ENCODE peak calls at places on chromosomes 13 and 19, in six cellular contexts. One of them, this sample, is unnamed.

GRCh38 chr19:49812997-49813861 is at the start of gene FUZ:
- DNase-seq in tibial nerve: peak; percentile 97
- DNase-seq in neural crest cell: peak; percentile 86
- DNase-seq in endothelial cell of umbilical vein: peak; percentile 99
- DNase-seq in retinal pigment epithelial cell: peak; percentile 97
- DNase-seq in body of pancreas: peak; percentile 99
- DNase-seq in this sample: peak; percentile 98

GRCh38 chr19:44750713-44751112 is 2.2 kb downstream of the BCL3 start:
- DNase-seq in tibial nerve: no peak
- DNase-seq in neural crest cell: no peak
- DNase-seq in endothelial cell of umbilical vein: no peak
- DNase-seq in retinal pigment epithelial cell: no peak
- DNase-seq in body of pancreas: no peak
- DNase-seq in this sample: no peak

GRCh38 chr19:42081584-42082258 is 5.8 kb downstream of the ZNF574 start:
- DNase-seq in tibial nerve: no peak
- DNase-seq in neural crest cell: no peak
- DNase-seq in endothelial cell of umbilical vein: peak; percentile 64
- DNase-seq in retinal pigment epithelial cell: no peak
- DNase-seq in body of pancreas: peak; percentile 43
- DNase-seq in this sample: peak; percentile 62

GRCh38 chr13:50969691-50970090 is 60.1 kb downstream of the RNASEH2B start:
- DNase-seq in tibial nerve: no peak
- DNase-seq in neural crest cell: no peak
- DNase-seq in endothelial cell of umbilical vein: no peak
- DNase-seq in retinal pigment epithelial cell: no peak
- DNase-seq in body of pancreas: no peak
- DNase-seq in this sample: peak; percentile 34

GRCh38 chr19:42038675-42039074 is 31.3 kb downstream of the GRIK5 start:
- DNase-seq in tibial nerve: no peak
- DNase-seq in neural crest cell: no peak
- DNase-seq in endothelial cell of umbilical vein: no peak
- DNase-seq in retinal pigment epithelial cell: no peak
- DNase-seq in body of pancreas: no peak
- DNase-seq in this sample: no peak

GRCh38 chr13:26601669-26602068 is 44.2 kb downstream of the WASF3 start:
- DNase-seq in tibial nerve: no peak
- DNase-seq in neural crest cell: no peak
- DNase-seq in endothelial cell of umbilical vein: peak; percentile 79
- DNase-seq in retinal pigment epithelial cell: no peak
- DNase-seq in body of pancreas: no peak
- DNase-seq in this sample: peak; percentile 40

GRCh38 chr13:51235186-51235585 is 13.0 kb downstream of the FAM124A start:
- DNase-seq in tibial nerve: no peak
- DNase-seq in neural crest cell: no peak
- DNase-seq in endothelial cell of umbilical vein: peak; percentile 37
- DNase-seq in retinal pigment epithelial cell: no peak
- DNase-seq in body of pancreas: no peak
- DNase-seq in this sample: no peak

GRCh38 chr13:39684531-39685137 is 29.2 kb downstream of the COG6 start:
- DNase-seq in tibial nerve: no peak
- DNase-seq in neural crest cell: no peak
- DNase-seq in endothelial cell of umbilical vein: peak; percentile 54
- DNase-seq in retinal pigment epithelial cell: peak; percentile 15
- DNase-seq in body of pancreas: no peak
- DNase-seq in this sample: peak; percentile 66

GRCh38 chr13:52162279-52163101 is 3.1 kb upstream of the NEK3 start:
- DNase-seq in tibial nerve: no peak
- DNase-seq in neural crest cell: no peak
- DNase-seq in endothelial cell of umbilical vein: peak; percentile 94
- DNase-seq in retinal pigment epithelial cell: peak; percentile 39
- DNase-seq in body of pancreas: no peak
- DNase-seq in this sample: peak; percentile 72

GRCh38 chr19:30522359-30522758 is 150.2 kb downstream of the ZNF536 start:
- DNase-seq in tibial nerve: no peak
- DNase-seq in neural crest cell: no peak
- DNase-seq in endothelial cell of umbilical vein: no peak
- DNase-seq in retinal pigment epithelial cell: no peak
- DNase-seq in body of pancreas: no peak
- DNase-seq in this sample: no peak

GRCh38 chr13:110506859-110507566 is 54.5 kb downstream of the RAB20 start:
- DNase-seq in tibial nerve: peak; percentile 30
- DNase-seq in neural crest cell: no peak
- DNase-seq in endothelial cell of umbilical vein: peak; percentile 18
- DNase-seq in retinal pigment epithelial cell: peak; percentile 81
- DNase-seq in body of pancreas: peak; percentile 95
- DNase-seq in this sample: peak; percentile 71

GRCh38 chr19:46614114-46614701 is 10.7 kb downstream of the PTGIR start:
- DNase-seq in tibial nerve: peak; percentile 91
- DNase-seq in neural crest cell: peak; percentile 93
- DNase-seq in endothelial cell of umbilical vein: peak; percentile 73
- DNase-seq in retinal pigment epithelial cell: no peak
- DNase-seq in body of pancreas: peak; percentile 86
- DNase-seq in this sample: peak; percentile 90

GRCh38 chr13:56755181-56755580 is 385.5 kb upstream of the PRR20A start:
- DNase-seq in tibial nerve: no peak
- DNase-seq in neural crest cell: no peak
- DNase-seq in endothelial cell of umbilical vein: peak; percentile 84
- DNase-seq in retinal pigment epithelial cell: peak; percentile 12
- DNase-seq in body of pancreas: no peak
- DNase-seq in this sample: peak; percentile 21

GRCh38 chr13:40813662-40814454 is 24.4 kb downstream of the SLC25A15 start:
- DNase-seq in tibial nerve: no peak
- DNase-seq in neural crest cell: no peak
- DNase-seq in endothelial cell of umbilical vein: peak; percentile 16
- DNase-seq in retinal pigment epithelial cell: no peak
- DNase-seq in body of pancreas: peak; percentile 30
- DNase-seq in this sample: peak; percentile 43

GRCh38 chr13:114115191-114115671 is 17.2 kb downstream of the RASA3 start:
- DNase-seq in tibial nerve: no peak
- DNase-seq in neural crest cell: no peak
- DNase-seq in endothelial cell of umbilical vein: peak; percentile 83
- DNase-seq in retinal pigment epithelial cell: no peak
- DNase-seq in body of pancreas: peak; percentile 65
- DNase-seq in this sample: peak; percentile 72

GRCh38 chr13:26257049-26257448 is 3.1 kb downstream of the CDK8 start:
- DNase-seq in tibial nerve: no peak
- DNase-seq in neural crest cell: no peak
- DNase-seq in endothelial cell of umbilical vein: no peak
- DNase-seq in retinal pigment epithelial cell: no peak
- DNase-seq in body of pancreas: no peak
- DNase-seq in this sample: no peak

GRCh38 chr19:7620442-7621412 is 8.6 kb downstream of the XAB2 start:
- DNase-seq in tibial nerve: no peak
- DNase-seq in neural crest cell: no peak
- DNase-seq in endothelial cell of umbilical vein: no peak
- DNase-seq in retinal pigment epithelial cell: no peak
- DNase-seq in body of pancreas: no peak
- DNase-seq in this sample: no peak

GRCh38 chr19:6459356-6460098 is at the start of gene SLC25A23:
- DNase-seq in tibial nerve: peak; percentile 44
- DNase-seq in neural crest cell: peak; percentile 68
- DNase-seq in endothelial cell of umbilical vein: peak; percentile 75
- DNase-seq in retinal pigment epithelial cell: peak; percentile 33
- DNase-seq in body of pancreas: peak; percentile 71
- DNase-seq in this sample: peak; percentile 86

GRCh38 chr19:56840452-56841193 is at the start of the genes PEG3 and ZIM2:
- DNase-seq in tibial nerve: no peak
- DNase-seq in neural crest cell: no peak
- DNase-seq in endothelial cell of umbilical vein: no peak
- DNase-seq in retinal pigment epithelial cell: no peak
- DNase-seq in body of pancreas: peak; percentile 55
- DNase-seq in this sample: no peak

GRCh38 chr13:77384999-77385398 is 58.1 kb upstream of the MYCBP2 start:
- DNase-seq in tibial nerve: no peak
- DNase-seq in neural crest cell: no peak
- DNase-seq in endothelial cell of umbilical vein: no peak
- DNase-seq in retinal pigment epithelial cell: no peak
- DNase-seq in body of pancreas: no peak
- DNase-seq in this sample: no peak

GRCh38 chr13:21675095-21676007 is 4.5 kb downstream of the FGF9 start:
- DNase-seq in tibial nerve: no peak
- DNase-seq in neural crest cell: peak; percentile 3
- DNase-seq in endothelial cell of umbilical vein: no peak
- DNase-seq in retinal pigment epithelial cell: no peak
- DNase-seq in body of pancreas: peak; percentile 66
- DNase-seq in this sample: peak; percentile 59

DNA sequence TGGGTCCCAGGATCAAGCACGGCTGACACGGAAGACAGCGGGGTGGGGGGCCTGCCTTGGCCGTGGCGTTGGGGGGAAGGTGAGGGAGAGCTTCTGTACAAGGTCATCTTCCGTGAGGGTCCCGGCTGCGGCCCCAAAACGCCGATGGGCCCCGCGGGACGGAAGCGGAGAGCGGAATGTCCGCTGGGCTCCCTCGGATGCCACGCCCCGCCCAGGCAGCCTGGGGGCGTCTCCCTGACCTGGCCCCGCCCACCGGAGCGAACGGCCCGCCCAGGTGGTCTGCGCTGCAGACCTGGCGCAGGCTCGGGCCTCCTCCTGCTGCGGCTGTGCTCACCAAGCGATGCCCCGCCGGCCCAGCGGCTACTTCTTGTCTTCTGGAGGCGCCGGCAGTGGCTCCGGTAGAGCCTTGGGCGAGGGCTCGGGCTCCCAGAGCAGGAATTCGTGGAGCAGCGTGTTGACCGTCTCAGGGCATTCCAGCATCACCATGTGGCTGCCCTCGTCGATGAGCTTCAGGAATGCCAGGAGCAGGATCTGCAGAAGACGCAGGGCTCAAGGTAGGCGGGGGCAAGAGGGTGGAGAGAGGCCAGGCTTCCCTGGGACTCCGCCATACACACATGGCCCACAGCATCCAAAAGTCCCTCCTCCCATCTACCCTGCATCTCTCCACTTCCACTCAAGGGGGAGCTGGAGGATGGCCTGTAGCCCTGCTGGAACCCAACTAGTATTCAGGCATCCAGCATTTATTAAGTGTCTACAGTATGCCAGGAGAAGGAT is 10.7 kb downstream of the ABHD8 start:
- DNase-seq in tibial nerve: peak; percentile 75
- DNase-seq in neural crest cell: peak; percentile 76
- DNase-seq in endothelial cell of umbilical vein: peak; percentile 85
- DNase-seq in retinal pigment epithelial cell: no peak
- DNase-seq in body of pancreas: peak; percentile 63
- DNase-seq in this sample: peak; percentile 84
- TF ChIP-seq CTCF in tibial nerve: peak; percentile 77
- TF ChIP-seq CTCF in neural crest cell: peak; percentile 71
- TF ChIP-seq CTCF in endothelial cell of umbilical vein: peak; percentile 67
- TF ChIP-seq CTCF in retinal pigment epithelial cell: peak; percentile 83
- TF ChIP-seq CTCF in body of pancreas: peak; percentile 13
- TF ChIP-seq CTCF in this sample: peak; percentile 76

GRCh38 chr19:18349524-18350128 is 9.2 kb downstream of the PGPEP1 start:
- DNase-seq in tibial nerve: peak; percentile 73
- DNase-seq in neural crest cell: peak; percentile 43
- DNase-seq in endothelial cell of umbilical vein: peak; percentile 67
- DNase-seq in retinal pigment epithelial cell: no peak
- DNase-seq in body of pancreas: peak; percentile 69
- DNase-seq in this sample: peak; percentile 76
- TF ChIP-seq CTCF in tibial nerve: peak; percentile 74
- TF ChIP-seq CTCF in neural crest cell: peak; percentile 80
- TF ChIP-seq CTCF in endothelial cell of umbilical vein: peak; percentile 80
- TF ChIP-seq CTCF in retinal pigment epithelial cell: peak; percentile 95
- TF ChIP-seq CTCF in body of pancreas: peak; percentile 77
- TF ChIP-seq CTCF in this sample: peak; percentile 90

GRCh38 chr13:25064396-25064795 is 31.5 kb upstream of the PABPC3 start:
- DNase-seq in tibial nerve: no peak
- DNase-seq in neural crest cell: no peak
- DNase-seq in endothelial cell of umbilical vein: no peak
- DNase-seq in retinal pigment epithelial cell: no peak
- DNase-seq in body of pancreas: no peak
- DNase-seq in this sample: no peak

GRCh38 chr13:25065974-25066770 is 29.8 kb upstream of the PABPC3 start:
- DNase-seq in tibial nerve: no peak
- DNase-seq in neural crest cell: no peak
- DNase-seq in endothelial cell of umbilical vein: no peak
- DNase-seq in retinal pigment epithelial cell: no peak
- DNase-seq in body of pancreas: no peak
- DNase-seq in this sample: no peak

GRCh38 chr13:25059943-25060342 is 36.0 kb upstream of the PABPC3 start:
- DNase-seq in tibial nerve: no peak
- DNase-seq in neural crest cell: no peak
- DNase-seq in endothelial cell of umbilical vein: no peak
- DNase-seq in retinal pigment epithelial cell: no peak
- DNase-seq in body of pancreas: no peak
- DNase-seq in this sample: no peak

GRCh38 chr13:25059166-25059565 is 36.8 kb upstream of the PABPC3 start:
- DNase-seq in tibial nerve: no peak
- DNase-seq in neural crest cell: no peak
- DNase-seq in endothelial cell of umbilical vein: no peak
- DNase-seq in retinal pigment epithelial cell: no peak
- DNase-seq in body of pancreas: no peak
- DNase-seq in this sample: no peak

DNA sequence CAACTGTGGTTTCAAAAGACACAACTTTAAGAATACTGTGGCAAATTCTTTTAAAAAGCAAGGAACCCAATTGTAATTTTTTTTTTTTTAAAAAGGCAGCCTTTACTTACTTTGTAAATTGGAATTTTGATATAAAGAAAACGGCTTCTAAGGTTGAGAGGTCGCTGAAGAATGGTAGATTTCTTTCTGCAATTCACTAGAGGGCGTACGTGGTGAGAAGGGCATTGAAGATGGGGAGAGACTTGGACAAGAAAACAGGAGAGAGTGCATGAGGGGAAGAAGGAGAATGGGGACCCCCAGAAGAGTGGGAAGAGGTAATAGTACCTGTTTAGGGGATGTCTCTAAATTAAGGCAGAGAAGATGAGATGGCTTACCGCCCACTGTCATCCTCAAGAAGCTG is 33.5 kb upstream of the PABPC3 start:
- DNase-seq in tibial nerve: no peak
- DNase-seq in neural crest cell: no peak
- DNase-seq in endothelial cell of umbilical vein: no peak
- DNase-seq in retinal pigment epithelial cell: no peak
- DNase-seq in body of pancreas: no peak
- DNase-seq in this sample: no peak
- TF ChIP-seq CTCF in tibial nerve: no peak
- TF ChIP-seq CTCF in neural crest cell: no peak
- TF ChIP-seq CTCF in endothelial cell of umbilical vein: no peak
- TF ChIP-seq CTCF in retinal pigment epithelial cell: no peak
- TF ChIP-seq CTCF in body of pancreas: no peak
- TF ChIP-seq CTCF in this sample: no peak

GRCh38 chr19:12646551-12646950 is 20.0 kb downstream of the MAN2B1 start:
- DNase-seq in tibial nerve: no peak
- DNase-seq in neural crest cell: no peak
- DNase-seq in endothelial cell of umbilical vein: no peak
- DNase-seq in retinal pigment epithelial cell: no peak
- DNase-seq in body of pancreas: no peak
- DNase-seq in this sample: no peak

GRCh38 chr19:12649941-12650340 is 16.6 kb downstream of the MAN2B1 start:
- DNase-seq in tibial nerve: no peak
- DNase-seq in neural crest cell: no peak
- DNase-seq in endothelial cell of umbilical vein: no peak
- DNase-seq in retinal pigment epithelial cell: no peak
- DNase-seq in body of pancreas: no peak
- DNase-seq in this sample: no peak

GRCh38 chr19:12647490-12648071 is 19.0 kb downstream of the MAN2B1 start:
- DNase-seq in tibial nerve: peak; percentile 18
- DNase-seq in neural crest cell: no peak
- DNase-seq in endothelial cell of umbilical vein: peak; percentile 36
- DNase-seq in retinal pigment epithelial cell: no peak
- DNase-seq in body of pancreas: peak; percentile 79
- DNase-seq in this sample: no peak

GRCh38 chr19:12647047-12647446 is 19.5 kb downstream of the MAN2B1 start:
- DNase-seq in tibial nerve: no peak
- DNase-seq in neural crest cell: no peak
- DNase-seq in endothelial cell of umbilical vein: no peak
- DNase-seq in retinal pigment epithelial cell: no peak
- DNase-seq in body of pancreas: no peak
- DNase-seq in this sample: no peak

GRCh38 chr19:12648088-12648487 is 18.5 kb downstream of the MAN2B1 start:
- DNase-seq in tibial nerve: no peak
- DNase-seq in neural crest cell: no peak
- DNase-seq in endothelial cell of umbilical vein: no peak
- DNase-seq in retinal pigment epithelial cell: no peak
- DNase-seq in body of pancreas: peak; percentile 26
- DNase-seq in this sample: no peak
- TF ChIP-seq CTCF in tibial nerve: no peak
- TF ChIP-seq CTCF in neural crest cell: no peak
- TF ChIP-seq CTCF in endothelial cell of umbilical vein: peak; percentile 52
- TF ChIP-seq CTCF in retinal pigment epithelial cell: peak; percentile 42
- TF ChIP-seq CTCF in body of pancreas: peak; percentile 30
- TF ChIP-seq CTCF in this sample: peak; percentile 44